ENCODE peak calls at places on chromosome 12, in four cellular contexts. One of them, this sample, is unnamed.

GRCh38 chr12:130715150-130715995 is 726 bp downstream of the RIMBP2 start:
- DNase-seq in thoracic aorta: no peak
- DNase-seq in glutamatergic neuron: peak
- DNase-seq in neural crest cell: no peak
- DNase-seq in this sample: peak

GRCh38 chr12:2739832-2740641 is 54.7 kb upstream of the FKBP4 start:
- DNase-seq in thoracic aorta: no peak
- DNase-seq in glutamatergic neuron: no peak
- DNase-seq in neural crest cell: peak
- DNase-seq in this sample: peak

GRCh38 chr12:107731376-107731775 is 29.6 kb downstream of the PRDM4 start:
- DNase-seq in thoracic aorta: no peak
- DNase-seq in glutamatergic neuron: no peak
- DNase-seq in neural crest cell: no peak
- DNase-seq in this sample: no peak

GRCh38 chr12:42140901-42141300 is 3.8 kb downstream of the GXYLT1 start:
- DNase-seq in thoracic aorta: no peak
- DNase-seq in glutamatergic neuron: no peak
- DNase-seq in neural crest cell: no peak
- DNase-seq in this sample: no peak

GRCh38 chr12:117013726-117014125 is 85.5 kb downstream of the TESC start:
- DNase-seq in thoracic aorta: no peak
- DNase-seq in glutamatergic neuron: no peak
- DNase-seq in neural crest cell: no peak
- DNase-seq in this sample: no peak

GRCh38 chr12:102419094-102419764 is 61.1 kb downstream of the IGF1 start:
- DNase-seq in thoracic aorta: no peak
- DNase-seq in glutamatergic neuron: no peak
- DNase-seq in neural crest cell: no peak
- DNase-seq in this sample: no peak

GRCh38 chr12:54261817-54262402 is 18.0 kb downstream of the CBX5 start:
- DNase-seq in thoracic aorta: no peak
- DNase-seq in glutamatergic neuron: no peak
- DNase-seq in neural crest cell: no peak
- DNase-seq in this sample: no peak

GRCh38 chr12:47997321-47997720 is 7.0 kb downstream of the COL2A1 start:
- DNase-seq in thoracic aorta: no peak
- DNase-seq in glutamatergic neuron: no peak
- DNase-seq in neural crest cell: no peak
- DNase-seq in this sample: no peak

GRCh38 chr12:7289743-7290142 is 14.1 kb upstream of the ACSM4 start:
- DNase-seq in thoracic aorta: no peak
- DNase-seq in glutamatergic neuron: no peak
- DNase-seq in neural crest cell: no peak
- DNase-seq in this sample: no peak

GRCh38 chr12:76922821-76923315 is 44.0 kb upstream of the CSRP2 start:
- DNase-seq in thoracic aorta: no peak
- DNase-seq in glutamatergic neuron: no peak
- DNase-seq in neural crest cell: no peak
- DNase-seq in this sample: no peak

GRCh38 chr12:122250047-122250446 is 16.2 kb downstream of the VPS33A start:
- DNase-seq in thoracic aorta: no peak
- DNase-seq in glutamatergic neuron: no peak
- DNase-seq in neural crest cell: no peak
- DNase-seq in this sample: no peak

GRCh38 chr12:51531982-51532497 is 59.0 kb upstream of the SCN8A start:
- DNase-seq in thoracic aorta: peak
- DNase-seq in glutamatergic neuron: peak
- DNase-seq in neural crest cell: peak
- DNase-seq in this sample: peak
- TF ChIP-seq CTCF in thoracic aorta: peak
- TF ChIP-seq CTCF in glutamatergic neuron: peak
- TF ChIP-seq CTCF in neural crest cell: peak
- TF ChIP-seq CTCF in this sample: peak

GRCh38 chr12:24778486-24779304 is 170.2 kb downstream of the BCAT1 start:
- DNase-seq in thoracic aorta: no peak
- DNase-seq in glutamatergic neuron: no peak
- DNase-seq in neural crest cell: no peak
- DNase-seq in this sample: no peak
- TF ChIP-seq CTCF in thoracic aorta: no peak
- TF ChIP-seq CTCF in glutamatergic neuron: peak
- TF ChIP-seq CTCF in neural crest cell: peak
- TF ChIP-seq CTCF in this sample: peak

GRCh38 chr12:93622485-93622884 is 50.0 kb downstream of the SOCS2 start:
- DNase-seq in thoracic aorta: no peak
- DNase-seq in glutamatergic neuron: no peak
- DNase-seq in neural crest cell: no peak
- DNase-seq in this sample: no peak
- TF ChIP-seq CTCF in thoracic aorta: no peak
- TF ChIP-seq CTCF in glutamatergic neuron: no peak
- TF ChIP-seq CTCF in neural crest cell: no peak
- TF ChIP-seq CTCF in this sample: no peak

GRCh38 chr12:94977766-94978468 is 25.6 kb downstream of the NDUFA12 start:
- DNase-seq in thoracic aorta: no peak
- DNase-seq in glutamatergic neuron: no peak
- DNase-seq in neural crest cell: no peak
- DNase-seq in this sample: no peak

GRCh38 chr12:94979941-94980340 is 23.6 kb downstream of the NDUFA12 start:
- DNase-seq in thoracic aorta: no peak
- DNase-seq in glutamatergic neuron: no peak
- DNase-seq in neural crest cell: no peak
- DNase-seq in this sample: no peak

GRCh38 chr12:94983321-94983720 is 20.2 kb downstream of the NDUFA12 start:
- DNase-seq in thoracic aorta: no peak
- DNase-seq in glutamatergic neuron: no peak
- DNase-seq in neural crest cell: no peak
- DNase-seq in this sample: no peak

GRCh38 chr12:94982456-94982855 is 21.0 kb downstream of the NDUFA12 start:
- DNase-seq in thoracic aorta: no peak
- DNase-seq in glutamatergic neuron: no peak
- DNase-seq in neural crest cell: no peak
- DNase-seq in this sample: no peak

GRCh38 chr12:94980577-94980976 is 22.9 kb downstream of the NDUFA12 start:
- DNase-seq in thoracic aorta: no peak
- DNase-seq in glutamatergic neuron: no peak
- DNase-seq in neural crest cell: no peak
- DNase-seq in this sample: no peak
- TF ChIP-seq CTCF in thoracic aorta: no peak
- TF ChIP-seq CTCF in glutamatergic neuron: no peak
- TF ChIP-seq CTCF in neural crest cell: peak
- TF ChIP-seq CTCF in this sample: no peak